ENCODE peak calls at places on chromosomes 1 and 21, in six cellular contexts. P, M, V, I, E and Z are unnamed samples.

GRCh38 chr21:42833439-42833815 is 45.9 kb downstream of the WDR4 start:
- DNase-seq in P (peak; percentile 64), M (peak; percentile 52), V (no peak), I (peak; percentile 74), E (peak; percentile 77), Z (peak; percentile 55)

GRCh38 chr1:112255080-112255479 is 140.9 kb upstream of the CTTNBP2NL start:
- DNase-seq in P (no peak), M (no peak), V (peak; percentile 27), I (no peak), E (no peak), Z (no peak)

GRCh38 chr1:151065089-151065645 is 5.0 kb downstream of the MLLT11 start:
- DNase-seq in P (no peak), M (no peak), V (no peak), I (no peak), E (no peak), Z (no peak)

GRCh38 chr21:44897326-44898010 is 23.2 kb downstream of the ITGB2 start:
- DNase-seq in P (no peak), M (peak; percentile 78), V (no peak), I (no peak), E (no peak), Z (no peak)

GRCh38 chr21:18468775-18469174 is 65.2 kb upstream of the TMPRSS15 start:
- DNase-seq in P (no peak), M (no peak), V (no peak), I (no peak), E (no peak), Z (peak; percentile 8)

GRCh38 chr1:84271452-84272273 is 29.8 kb upstream of the SAMD13 start:
- DNase-seq in P (peak; percentile 85), M (peak; percentile 54), V (peak; percentile 52), I (peak; percentile 17), E (no peak), Z (peak; percentile 13)

GRCh38 chr1:248847181-248847955 is 9.3 kb downstream of the ZNF672 start:
- DNase-seq in P (no peak), M (no peak), V (no peak), I (no peak), E (no peak), Z (no peak)

GRCh38 chr1:60835649-60836048 is 246.7 kb upstream of the NFIA start:
- DNase-seq in P (no peak), M (no peak), V (no peak), I (no peak), E (no peak), Z (no peak)

GRCh38 chr1:30752651-30752908 is 5.0 kb downstream of the LAPTM5 start:
- DNase-seq in P (no peak), M (no peak), V (no peak), I (no peak), E (no peak), Z (no peak)

GRCh38 chr1:7491089-7491817 is 279.8 kb upstream of the VAMP3 start:
- DNase-seq in P (no peak), M (no peak), V (peak; percentile 91), I (peak; percentile 5), E (no peak), Z (no peak)

GRCh38 chr1:163999131-163999530 is 559.9 kb upstream of the PBX1 start:
- DNase-seq in P (no peak), M (peak; percentile 30), V (no peak), I (no peak), E (no peak), Z (no peak)

GRCh38 chr1:48966583-48966982 is 189.9 kb upstream of the BEND5 start:
- DNase-seq in P (no peak), M (no peak), V (peak; percentile 66), I (peak; percentile 55), E (no peak), Z (no peak)

GRCh38 chr1:117173006-117173405 is 37.7 kb downstream of the VTCN1 start:
- DNase-seq in P (no peak), M (no peak), V (no peak), I (no peak), E (no peak), Z (no peak)

DNA sequence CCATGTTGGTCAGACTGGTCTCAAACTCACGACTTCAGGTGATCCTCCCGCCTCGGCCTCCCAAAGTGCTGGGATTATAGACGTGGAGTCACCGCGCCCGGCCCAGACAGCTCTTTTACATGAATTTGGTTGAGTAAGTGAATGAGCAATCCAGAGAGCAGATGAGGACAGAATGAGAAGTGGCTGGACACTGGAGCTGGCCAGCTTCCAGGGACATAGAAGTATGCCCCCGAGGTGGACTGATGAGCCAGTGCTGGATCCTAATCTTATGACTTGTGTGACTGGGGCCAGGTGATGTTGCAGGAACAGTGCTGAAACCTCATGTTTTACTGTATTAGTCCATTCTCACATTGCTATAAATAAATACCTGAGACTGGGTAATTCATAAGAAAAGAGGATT is 35.9 kb upstream of the KANK4 start:
- DNase-seq in P (no peak), M (no peak), V (peak; percentile 49), I (peak; percentile 41), E (peak; percentile 65), Z (no peak)
- TF ChIP-seq EZH2phosphoT487 in P (no peak), M (no peak), V (no peak), I (no peak), E (no peak), Z (no peak)

DNA sequence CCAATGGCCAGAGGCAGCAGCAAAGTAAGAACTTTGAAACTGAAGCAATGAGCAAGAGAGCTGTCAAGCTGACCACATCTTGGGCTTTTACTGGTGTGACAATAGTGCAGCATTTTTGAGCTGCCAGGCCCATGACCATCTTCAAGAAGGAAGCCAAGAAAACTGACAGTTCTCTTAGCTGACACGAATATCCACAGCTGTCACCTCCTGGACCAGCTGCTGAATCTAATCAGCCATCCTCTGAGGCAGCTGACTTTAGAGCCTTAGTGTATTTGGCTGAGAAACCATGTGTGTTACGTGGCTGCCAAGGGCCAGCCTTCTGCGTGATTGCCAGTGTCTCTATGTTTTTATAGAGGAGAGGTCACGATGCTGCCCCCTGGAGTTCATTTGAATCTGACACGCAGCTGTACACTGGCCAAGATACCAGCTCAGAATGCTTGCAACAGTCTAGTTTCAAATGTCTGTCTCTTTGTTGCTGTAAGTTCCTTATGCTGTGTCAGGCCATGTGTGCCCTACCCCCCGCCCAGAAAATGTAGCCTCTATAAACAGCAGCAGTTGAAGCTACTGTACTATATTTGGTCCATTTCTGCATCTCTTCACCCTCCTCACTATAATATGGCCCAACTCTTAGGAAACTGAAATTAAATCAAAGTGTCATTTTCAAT is 39.7 kb downstream of the PALMD start:
- DNase-seq in P (peak; percentile 61), M (peak; percentile 84), V (peak; percentile 92), I (peak; percentile 77), E (peak; percentile 44), Z (peak; percentile 85)
- H3K27ac ChIP-seq in P (no peak overlapping the region), M (no peak overlapping the region), V (peak overlapping the region; percentile 46), I (no peak overlapping the region), E (peak overlapping the region; percentile 45), Z (no peak overlapping the region)

DNA sequence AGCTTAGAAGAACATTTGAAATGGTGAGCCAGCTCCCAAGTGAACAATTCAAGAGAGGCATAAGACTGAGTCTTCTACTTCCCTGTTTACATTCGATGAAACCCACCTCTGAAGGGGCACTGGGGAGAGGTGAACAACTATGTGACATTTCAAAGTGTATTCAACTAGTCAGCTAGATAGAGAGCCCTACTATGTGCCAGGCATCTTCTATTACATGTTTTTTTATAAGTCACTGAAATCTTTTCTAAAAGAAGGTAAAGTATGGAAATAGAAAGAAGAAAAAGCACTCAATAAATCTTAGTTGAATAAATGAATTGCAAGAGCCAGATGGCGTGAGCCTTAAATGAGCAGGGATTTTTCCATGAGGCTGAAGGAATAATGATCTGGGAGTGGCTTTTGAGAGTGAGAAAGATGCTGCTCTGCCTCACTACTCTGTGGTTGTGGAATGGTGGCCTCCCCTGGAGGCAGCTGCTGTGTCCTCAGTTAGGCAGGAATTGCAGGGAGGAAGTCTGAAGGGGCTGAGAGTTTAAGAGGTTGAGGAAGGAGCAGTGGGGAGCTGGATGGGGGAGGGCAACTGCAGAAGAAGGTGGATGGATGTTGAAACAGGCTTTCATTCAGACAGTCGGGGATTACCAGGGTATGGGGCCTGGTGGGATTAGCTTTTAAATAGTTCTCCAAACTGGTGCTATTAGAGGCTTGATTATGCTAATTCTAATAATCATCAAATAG is 10.4 kb upstream of the PTPRF start:
- DNase-seq in P (no peak), M (peak; percentile 21), V (no peak), I (no peak), E (no peak), Z (no peak)
- TF ChIP-seq EZH2phosphoT487 in P (no peak), M (no peak), V (no peak), I (no peak), E (no peak), Z (no peak)

GRCh38 chr1:75472971-75473603 is 137.8 kb downstream of the SLC44A5 start:
- DNase-seq in P (no peak), M (no peak), V (no peak), I (no peak), E (no peak), Z (no peak)
- H3K27ac ChIP-seq in P (no peak overlapping the region), M (no peak overlapping the region), V (no peak overlapping the region), I (no peak overlapping the region), E (peak overlapping the region; percentile 70), Z (no peak overlapping the region)